ENCODE peak calls at places on chromosome 4, in five cellular contexts. W is K562, O is HepG2, N is GM12878, V is H1. E is an unnamed sample.

GRCh38 chr4:151687021-151687640 is 73.7 kb downstream of the GATB start:
- DNase-seq in W (no peak), O (no peak), N (no peak), V (no peak), E (no peak)

GRCh38 chr4:133938061-133938460 is 263.5 kb downstream of the PABPC4L start:
- DNase-seq in W (no peak), O (no peak), N (no peak), V (no peak), E (no peak)

GRCh38 chr4:61068745-61069144 is 131.4 kb upstream of the ADGRL3 start:
- DNase-seq in W (no peak), O (no peak), N (no peak), V (no peak), E (no peak)

GRCh38 chr4:2937146-2937857 is 25.9 kb downstream of the NOP14 start:
- DNase-seq in W (no peak), O (peak; percentile 91), N (peak; percentile 64), V (no peak), E (peak; percentile 68)

GRCh38 chr4:148810461-148810860 is 368.2 kb upstream of the NR3C2 start:
- DNase-seq in W (no peak), O (no peak), N (no peak), V (no peak), E (no peak)

GRCh38 chr4:106351016-106351415 is 17.6 kb downstream of the GIMD1 start:
- DNase-seq in W (no peak), O (no peak), N (no peak), V (no peak), E (no peak)

GRCh38 chr4:21769404-21770147 is 179.0 kb downstream of the KCNIP4 start:
- DNase-seq in W (no peak), O (no peak), N (no peak), V (no peak), E (no peak)

GRCh38 chr4:33060873-33061542 is 2340.8 kb downstream of the PCDH7 start:
- DNase-seq in W (no peak), O (peak; percentile 40), N (no peak), V (peak; percentile 65), E (peak; percentile 68)

GRCh38 chr4:100826808-100827548 is 309.2 kb upstream of the EMCN start:
- DNase-seq in W (no peak), O (no peak), N (no peak), V (no peak), E (no peak)

GRCh38 chr4:185998791-185999190 is 70.2 kb upstream of the TLR3 start:
- DNase-seq in W (no peak), O (no peak), N (no peak), V (peak; percentile 41), E (no peak)

GRCh38 chr4:5870701-5871100 is 22.2 kb downstream of the CRMP1 start:
- DNase-seq in W (no peak), O (no peak), N (no peak), V (no peak), E (no peak)

GRCh38 chr4:5878359-5878758 is 14.5 kb downstream of the CRMP1 start:
- DNase-seq in W (no peak), O (no peak), N (no peak), V (no peak), E (no peak)

GRCh38 chr4:5870220-5870619 is 22.7 kb downstream of the CRMP1 start:
- DNase-seq in W (no peak), O (no peak), N (no peak), V (no peak), E (no peak)

DNA sequence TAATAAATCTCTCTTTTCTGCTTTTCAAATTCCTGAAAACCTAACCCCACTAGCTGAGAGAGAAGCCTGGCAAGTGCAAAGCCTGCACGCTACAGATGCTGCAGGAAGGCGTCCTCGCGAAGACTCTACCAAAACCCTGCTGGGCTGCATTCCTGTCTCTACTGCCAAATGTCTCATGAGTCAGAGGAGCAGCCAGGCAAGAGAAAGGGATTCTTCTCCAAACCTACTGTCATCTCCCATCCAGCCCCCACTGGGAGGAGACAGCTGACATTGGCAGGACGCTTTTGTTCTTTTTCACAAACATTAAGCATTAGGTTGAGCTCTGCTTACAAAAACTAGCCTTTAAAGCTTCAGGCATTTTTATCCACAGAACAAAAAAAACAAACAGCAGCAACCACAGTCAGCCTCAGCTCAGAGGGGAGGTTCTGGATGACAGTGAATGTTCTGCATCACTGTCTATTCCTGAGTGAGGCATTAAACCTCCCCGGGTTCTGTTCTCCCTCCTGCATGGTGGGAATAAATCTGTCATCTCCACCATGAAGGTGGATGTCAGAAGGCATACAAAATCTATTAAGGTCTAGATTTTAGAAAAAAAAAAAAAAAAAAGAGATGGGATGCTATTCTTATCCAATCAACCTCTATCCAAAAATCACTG is 17.9 kb downstream of the CRMP1 start:
- DNase-seq in W (no peak), O (no peak), N (no peak), V (no peak), E (no peak)
- H3K27ac ChIP-seq in W (no peak overlapping the region), O (no peak overlapping the region), N (no peak overlapping the region), V (no peak overlapping the region), E (no peak overlapping the region)

DNA sequence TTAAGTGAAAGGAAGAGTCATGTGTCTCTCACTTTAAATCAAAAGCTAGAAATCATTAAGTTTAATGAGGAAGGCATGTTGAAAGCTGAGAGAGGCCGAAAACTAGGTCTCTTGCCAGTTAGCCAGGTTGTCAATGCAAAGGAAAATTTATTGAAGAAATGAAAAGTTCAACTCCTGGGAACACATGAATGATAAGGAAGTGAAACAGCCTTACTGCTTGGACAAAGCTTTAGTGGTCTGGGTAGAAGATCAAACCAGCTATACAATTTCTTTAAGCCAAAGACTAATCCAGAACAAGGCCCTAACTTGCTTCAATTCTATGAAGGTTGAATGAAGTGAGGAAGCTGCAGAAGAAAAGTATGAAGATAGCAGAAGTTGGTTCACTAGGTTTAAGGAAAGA is 24.9 kb downstream of the RHOH start:
- DNase-seq in W (no peak), O (no peak), N (no peak), V (no peak), E (no peak)
- TF ChIP-seq ZNF274 in W (no peak), O (no peak), N (no peak), V (no peak), E (no peak)

GRCh38 chr4:154564311-154564710 is 1.5 kb downstream of the FGB start:
- DNase-seq in W (no peak), O (no peak), N (no peak), V (no peak), E (no peak)

GRCh38 chr4:154559141-154559841 is 3.5 kb upstream of the FGB start:
- DNase-seq in W (peak; percentile 49), O (peak; percentile 87), N (no peak), V (no peak), E (peak; percentile 44)

GRCh38 chr4:154560824-154561231 is 2.0 kb upstream of the FGB start:
- DNase-seq in W (no peak), O (peak; percentile 90), N (no peak), V (no peak), E (no peak)

GRCh38 chr4:154562697-154563254 is at the start of gene FGB:
- DNase-seq in W (no peak), O (no peak), N (no peak), V (no peak), E (no peak)

DNA sequence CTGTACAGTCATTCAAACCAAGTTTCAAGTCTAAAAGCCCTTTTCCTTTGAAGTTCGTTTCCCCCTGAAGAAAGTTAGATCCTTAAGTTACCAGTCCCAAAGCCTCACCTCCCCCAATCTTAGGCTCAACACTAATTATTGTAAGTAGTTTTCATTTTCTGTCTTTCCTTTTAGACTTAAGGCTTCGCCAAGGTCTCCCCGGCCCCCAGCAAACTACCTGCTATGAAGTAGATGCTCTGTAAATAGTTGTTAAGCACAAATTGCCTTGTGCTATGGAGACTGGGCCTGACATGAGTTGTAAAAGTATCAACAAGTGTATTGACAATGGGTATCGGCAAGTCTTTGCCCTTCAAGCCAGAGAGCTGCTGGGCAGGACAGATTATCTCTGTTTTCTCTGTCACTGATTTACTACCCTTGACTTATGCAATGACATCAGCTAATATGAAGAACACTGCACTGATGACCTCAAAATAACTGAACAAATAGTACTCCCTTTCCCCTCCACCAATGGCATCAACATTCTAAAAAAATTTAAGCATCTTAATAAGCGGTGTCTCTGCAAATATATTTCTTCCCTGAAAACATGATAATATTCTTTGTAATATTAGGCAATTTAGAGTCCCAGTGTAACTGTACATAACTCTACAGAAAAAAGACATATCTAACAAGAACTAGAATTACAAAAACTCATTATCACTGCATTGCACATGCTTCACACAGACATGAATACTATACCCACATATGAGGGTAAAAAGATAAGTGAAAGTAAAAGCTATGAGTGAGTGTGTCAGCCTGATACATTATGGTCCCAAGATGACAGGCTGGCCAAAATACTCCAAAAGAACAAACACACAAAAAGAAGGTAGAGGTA is 2.6 kb upstream of the FGB start:
- DNase-seq in W (no peak), O (peak; percentile 96), N (no peak), V (no peak), E (no peak)
- H3K27ac ChIP-seq in W (no peak overlapping the region), O (peak overlapping the region; percentile 71), N (no peak overlapping the region), V (no peak overlapping the region), E (no peak overlapping the region)

DNA sequence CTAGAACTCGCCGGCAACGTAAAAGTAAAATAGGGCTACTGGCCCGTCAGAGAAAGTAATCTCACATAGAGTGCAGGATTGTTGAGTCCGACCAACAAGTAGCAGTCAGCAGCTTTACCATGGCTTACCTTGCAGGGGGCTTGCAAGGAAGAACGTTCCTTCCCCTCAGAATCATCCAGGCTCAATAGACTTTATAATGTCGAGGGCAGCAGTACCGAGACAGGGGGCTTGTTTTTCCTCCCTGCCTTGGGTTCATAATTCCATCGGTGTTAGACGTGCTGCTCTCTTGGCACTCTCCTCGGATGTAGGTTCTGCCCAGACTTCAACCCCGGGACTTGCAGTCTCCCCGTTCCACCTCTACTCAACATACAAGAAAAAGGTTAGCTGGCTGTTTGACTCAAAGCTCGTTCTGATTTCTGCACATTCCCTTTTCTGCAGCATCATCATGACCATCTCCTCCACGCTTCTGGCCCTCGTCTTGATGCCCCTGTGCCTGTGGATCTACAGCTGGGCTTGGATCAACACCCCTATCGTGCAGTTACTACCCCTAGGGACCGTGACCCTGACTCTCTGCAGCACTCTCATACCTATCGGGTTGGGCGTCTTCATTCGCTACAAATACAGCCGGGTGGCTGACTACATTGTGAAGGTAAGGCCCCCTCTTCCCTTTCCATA is 1.5 kb downstream of the SLC10A4 start:
- DNase-seq in W (no peak), O (no peak), N (no peak), V (peak; percentile 54), E (no peak)
- TF ChIP-seq ZNF274 in W (no peak), O (no peak), N (no peak), V (no peak), E (no peak)

GRCh38 chr4:72286185-72286584 is 254.4 kb downstream of the NPFFR2 start:
- DNase-seq in W (no peak), O (no peak), N (no peak), V (no peak), E (no peak)
- H3K27ac ChIP-seq in W (no peak overlapping the region), O (no peak overlapping the region), N (no peak overlapping the region), V (no peak overlapping the region), E (no peak overlapping the region)

GRCh38 chr4:48910511-48910910 is 3.9 kb upstream of the OCIAD2 start:
- DNase-seq in W (no peak), O (no peak), N (no peak), V (no peak), E (no peak)

GRCh38 chr4:48909697-48910096 is 3.1 kb upstream of the OCIAD2 start:
- DNase-seq in W (no peak), O (no peak), N (no peak), V (no peak), E (peak; percentile 92)

GRCh38 chr4:48914311-48914710 is 7.7 kb upstream of the OCIAD2 start:
- DNase-seq in W (no peak), O (no peak), N (no peak), V (no peak), E (no peak)

GRCh38 chr4:48912349-48912748 is 5.8 kb upstream of the OCIAD2 start:
- DNase-seq in W (no peak), O (no peak), N (no peak), V (no peak), E (no peak)

GRCh38 chr4:48913346-48913745 is 6.8 kb upstream of the OCIAD2 start:
- DNase-seq in W (no peak), O (no peak), N (no peak), V (no peak), E (no peak)
- TF ChIP-seq ZNF274 in W (no peak), O (no peak), N (no peak), V (no peak), E (no peak)

E was measured in HCT116.